ENCODE peak calls at places on chromosomes 13 and 19, in ten cellular contexts. One of them, this sample, is unnamed.

GRCh38 chr13:58933475-58933874 is 1230.3 kb downstream of the DIAPH3 start:
- DNase-seq in SHP77: no peak
- DNase-seq in WTC11: no peak
- DNase-seq in mucosa of descending colon: no peak
- DNase-seq in AG04449: no peak
- DNase-seq in RPMI7951: no peak
- DNase-seq in stimulated activated CD8-positive, alpha-beta memory T cell treated with anti-CD3 and anti-CD28 coated beads, Interleukin-2, amount 100 ng/mL, for 48 hours: no peak
- DNase-seq in NB4: no peak
- DNase-seq in MV-4-11: no peak
- DNase-seq in iPS-NIHi11: peak
- DNase-seq in this sample: no peak

GRCh38 chr13:32938907-32939306 is 77.3 kb upstream of the KL start:
- DNase-seq in iPS-NIHi11: no peak
- DNase-seq in NB4: peak
- DNase-seq in mucosa of descending colon: no peak
- DNase-seq in stimulated activated CD8-positive, alpha-beta memory T cell treated with anti-CD3 and anti-CD28 coated beads, Interleukin-2, amount 100 ng/mL, for 48 hours: no peak
- DNase-seq in AG04449: no peak
- DNase-seq in MV-4-11: no peak
- DNase-seq in RPMI7951: peak
- DNase-seq in WTC11: no peak
- DNase-seq in SHP77: no peak
- DNase-seq in this sample: peak

GRCh38 chr19:40974633-40975037 is 16.4 kb upstream of the CYP2B6 start:
- DNase-seq in NB4: peak
- DNase-seq in iPS-NIHi11: peak
- DNase-seq in SHP77: peak
- DNase-seq in MV-4-11: peak
- DNase-seq in stimulated activated CD8-positive, alpha-beta memory T cell treated with anti-CD3 and anti-CD28 coated beads, Interleukin-2, amount 100 ng/mL, for 48 hours: peak
- DNase-seq in RPMI7951: peak
- DNase-seq in WTC11: peak
- DNase-seq in mucosa of descending colon: peak
- DNase-seq in AG04449: peak
- DNase-seq in this sample: peak

GRCh38 chr13:110403721-110404120 is 96.6 kb downstream of the COL4A2 start:
- DNase-seq in mucosa of descending colon: no peak
- DNase-seq in AG04449: no peak
- DNase-seq in NB4: no peak
- DNase-seq in MV-4-11: no peak
- DNase-seq in WTC11: no peak
- DNase-seq in SHP77: no peak
- DNase-seq in RPMI7951: no peak
- DNase-seq in iPS-NIHi11: no peak
- DNase-seq in stimulated activated CD8-positive, alpha-beta memory T cell treated with anti-CD3 and anti-CD28 coated beads, Interleukin-2, amount 100 ng/mL, for 48 hours: no peak
- DNase-seq in this sample: no peak

GRCh38 chr19:54707932-54708331 is 16.3 kb upstream of the KIR3DL3 start:
- DNase-seq in NB4: peak
- DNase-seq in stimulated activated CD8-positive, alpha-beta memory T cell treated with anti-CD3 and anti-CD28 coated beads, Interleukin-2, amount 100 ng/mL, for 48 hours: no peak
- DNase-seq in SHP77: no peak
- DNase-seq in mucosa of descending colon: peak
- DNase-seq in iPS-NIHi11: no peak
- DNase-seq in RPMI7951: no peak
- DNase-seq in AG04449: no peak
- DNase-seq in MV-4-11: peak
- DNase-seq in WTC11: no peak
- DNase-seq in this sample: no peak

GRCh38 chr13:97259787-97260641 is 37.9 kb downstream of the MBNL2 start:
- DNase-seq in AG04449: peak
- DNase-seq in stimulated activated CD8-positive, alpha-beta memory T cell treated with anti-CD3 and anti-CD28 coated beads, Interleukin-2, amount 100 ng/mL, for 48 hours: no peak
- DNase-seq in SHP77: peak
- DNase-seq in MV-4-11: no peak
- DNase-seq in RPMI7951: peak
- DNase-seq in iPS-NIHi11: no peak
- DNase-seq in NB4: peak
- DNase-seq in mucosa of descending colon: no peak
- DNase-seq in WTC11: no peak
- DNase-seq in this sample: peak

GRCh38 chr13:36998624-36999041 is 507 bp downstream of the ALG5 start:
- DNase-seq in NB4: peak
- DNase-seq in mucosa of descending colon: peak
- DNase-seq in RPMI7951: no peak
- DNase-seq in stimulated activated CD8-positive, alpha-beta memory T cell treated with anti-CD3 and anti-CD28 coated beads, Interleukin-2, amount 100 ng/mL, for 48 hours: no peak
- DNase-seq in iPS-NIHi11: peak
- DNase-seq in AG04449: no peak
- DNase-seq in MV-4-11: no peak
- DNase-seq in SHP77: peak
- DNase-seq in WTC11: peak
- DNase-seq in this sample: no peak

GRCh38 chr13:75137911-75138571 is 343.9 kb downstream of the TBC1D4 start:
- DNase-seq in mucosa of descending colon: no peak
- DNase-seq in iPS-NIHi11: no peak
- DNase-seq in NB4: no peak
- DNase-seq in AG04449: no peak
- DNase-seq in SHP77: no peak
- DNase-seq in RPMI7951: no peak
- DNase-seq in MV-4-11: no peak
- DNase-seq in stimulated activated CD8-positive, alpha-beta memory T cell treated with anti-CD3 and anti-CD28 coated beads, Interleukin-2, amount 100 ng/mL, for 48 hours: no peak
- DNase-seq in WTC11: no peak
- DNase-seq in this sample: no peak

GRCh38 chr19:6735181-6735891 is 2.0 kb downstream of the GPR108 start:
- DNase-seq in SHP77: no peak
- DNase-seq in iPS-NIHi11: no peak
- DNase-seq in RPMI7951: no peak
- DNase-seq in WTC11: no peak
- DNase-seq in MV-4-11: no peak
- DNase-seq in NB4: no peak
- DNase-seq in mucosa of descending colon: no peak
- DNase-seq in AG04449: no peak
- DNase-seq in stimulated activated CD8-positive, alpha-beta memory T cell treated with anti-CD3 and anti-CD28 coated beads, Interleukin-2, amount 100 ng/mL, for 48 hours: no peak
- DNase-seq in this sample: no peak

GRCh38 chr19:17202249-17202648 is 12.9 kb upstream of the USE1 start:
- DNase-seq in SHP77: no peak
- DNase-seq in AG04449: no peak
- DNase-seq in iPS-NIHi11: peak
- DNase-seq in MV-4-11: no peak
- DNase-seq in NB4: no peak
- DNase-seq in stimulated activated CD8-positive, alpha-beta memory T cell treated with anti-CD3 and anti-CD28 coated beads, Interleukin-2, amount 100 ng/mL, for 48 hours: no peak
- DNase-seq in mucosa of descending colon: no peak
- DNase-seq in WTC11: no peak
- DNase-seq in RPMI7951: no peak
- DNase-seq in this sample: peak

GRCh38 chr19:10533656-10534386 is 9.9 kb upstream of the ATG4D start:
- DNase-seq in iPS-NIHi11: no peak
- DNase-seq in stimulated activated CD8-positive, alpha-beta memory T cell treated with anti-CD3 and anti-CD28 coated beads, Interleukin-2, amount 100 ng/mL, for 48 hours: no peak
- DNase-seq in SHP77: no peak
- DNase-seq in MV-4-11: peak
- DNase-seq in NB4: no peak
- DNase-seq in RPMI7951: no peak
- DNase-seq in AG04449: peak
- DNase-seq in mucosa of descending colon: no peak
- DNase-seq in WTC11: no peak
- DNase-seq in this sample: no peak

GRCh38 chr13:113567681-113568080 is 16.9 kb upstream of the TFDP1 start:
- DNase-seq in WTC11: no peak
- DNase-seq in stimulated activated CD8-positive, alpha-beta memory T cell treated with anti-CD3 and anti-CD28 coated beads, Interleukin-2, amount 100 ng/mL, for 48 hours: no peak
- DNase-seq in SHP77: no peak
- DNase-seq in RPMI7951: no peak
- DNase-seq in AG04449: no peak
- DNase-seq in MV-4-11: no peak
- DNase-seq in mucosa of descending colon: no peak
- DNase-seq in NB4: no peak
- DNase-seq in iPS-NIHi11: no peak
- DNase-seq in this sample: no peak

GRCh38 chr19:2727640-2727944 is 6.4 kb upstream of the DIRAS1 start:
- DNase-seq in stimulated activated CD8-positive, alpha-beta memory T cell treated with anti-CD3 and anti-CD28 coated beads, Interleukin-2, amount 100 ng/mL, for 48 hours: no peak
- DNase-seq in SHP77: no peak
- DNase-seq in AG04449: no peak
- DNase-seq in mucosa of descending colon: no peak
- DNase-seq in WTC11: no peak
- DNase-seq in iPS-NIHi11: no peak
- DNase-seq in NB4: no peak
- DNase-seq in RPMI7951: peak
- DNase-seq in MV-4-11: no peak
- DNase-seq in this sample: no peak

GRCh38 chr19:1526979-1527649 is 3.2 kb downstream of the PLK5 start:
- DNase-seq in iPS-NIHi11: no peak
- DNase-seq in MV-4-11: no peak
- DNase-seq in NB4: no peak
- DNase-seq in mucosa of descending colon: no peak
- DNase-seq in stimulated activated CD8-positive, alpha-beta memory T cell treated with anti-CD3 and anti-CD28 coated beads, Interleukin-2, amount 100 ng/mL, for 48 hours: no peak
- DNase-seq in RPMI7951: no peak
- DNase-seq in AG04449: no peak
- DNase-seq in SHP77: no peak
- DNase-seq in WTC11: no peak
- DNase-seq in this sample: no peak

GRCh38 chr19:33954686-33955085 is 158.0 kb downstream of the KCTD15 start:
- DNase-seq in stimulated activated CD8-positive, alpha-beta memory T cell treated with anti-CD3 and anti-CD28 coated beads, Interleukin-2, amount 100 ng/mL, for 48 hours: no peak
- DNase-seq in AG04449: no peak
- DNase-seq in mucosa of descending colon: no peak
- DNase-seq in iPS-NIHi11: no peak
- DNase-seq in NB4: no peak
- DNase-seq in SHP77: no peak
- DNase-seq in MV-4-11: no peak
- DNase-seq in RPMI7951: no peak
- DNase-seq in WTC11: no peak
- DNase-seq in this sample: no peak

GRCh38 chr19:3343619-3344502 is 22.5 kb upstream of the NFIC start:
- DNase-seq in RPMI7951: peak
- DNase-seq in WTC11: peak
- DNase-seq in MV-4-11: peak
- DNase-seq in stimulated activated CD8-positive, alpha-beta memory T cell treated with anti-CD3 and anti-CD28 coated beads, Interleukin-2, amount 100 ng/mL, for 48 hours: no peak
- DNase-seq in NB4: peak
- DNase-seq in iPS-NIHi11: peak
- DNase-seq in AG04449: no peak
- DNase-seq in SHP77: peak
- DNase-seq in mucosa of descending colon: peak
- DNase-seq in this sample: peak

GRCh38 chr19:58570770-58571574 is 2.2 kb downstream of the MZF1 start:
- DNase-seq in SHP77: no peak
- DNase-seq in RPMI7951: no peak
- DNase-seq in stimulated activated CD8-positive, alpha-beta memory T cell treated with anti-CD3 and anti-CD28 coated beads, Interleukin-2, amount 100 ng/mL, for 48 hours: no peak
- DNase-seq in WTC11: peak
- DNase-seq in AG04449: no peak
- DNase-seq in iPS-NIHi11: no peak
- DNase-seq in MV-4-11: no peak
- DNase-seq in NB4: peak
- DNase-seq in mucosa of descending colon: peak
- DNase-seq in this sample: no peak

GRCh38 chr19:18457478-18458331 is 19.8 kb upstream of the ISYNA1 start:
- DNase-seq in MV-4-11: no peak
- DNase-seq in iPS-NIHi11: no peak
- DNase-seq in WTC11: no peak
- DNase-seq in AG04449: no peak
- DNase-seq in mucosa of descending colon: no peak
- DNase-seq in RPMI7951: no peak
- DNase-seq in stimulated activated CD8-positive, alpha-beta memory T cell treated with anti-CD3 and anti-CD28 coated beads, Interleukin-2, amount 100 ng/mL, for 48 hours: no peak
- DNase-seq in NB4: no peak
- DNase-seq in SHP77: no peak
- DNase-seq in this sample: no peak

GRCh38 chr19:18807861-18808331 is 16.8 kb upstream of the COMP start:
- DNase-seq in mucosa of descending colon: no peak
- DNase-seq in stimulated activated CD8-positive, alpha-beta memory T cell treated with anti-CD3 and anti-CD28 coated beads, Interleukin-2, amount 100 ng/mL, for 48 hours: no peak
- DNase-seq in iPS-NIHi11: no peak
- DNase-seq in RPMI7951: no peak
- DNase-seq in MV-4-11: no peak
- DNase-seq in NB4: no peak
- DNase-seq in SHP77: no peak
- DNase-seq in WTC11: no peak
- DNase-seq in AG04449: no peak
- DNase-seq in this sample: no peak

GRCh38 chr19:17248011-17248776 is 2.5 kb upstream of the NR2F6 start:
- DNase-seq in iPS-NIHi11: peak
- DNase-seq in stimulated activated CD8-positive, alpha-beta memory T cell treated with anti-CD3 and anti-CD28 coated beads, Interleukin-2, amount 100 ng/mL, for 48 hours: no peak
- DNase-seq in SHP77: no peak
- DNase-seq in NB4: no peak
- DNase-seq in RPMI7951: no peak
- DNase-seq in AG04449: no peak
- DNase-seq in mucosa of descending colon: peak
- DNase-seq in WTC11: peak
- DNase-seq in MV-4-11: no peak
- DNase-seq in this sample: no peak

GRCh38 chr19:52621376-52621775 is 16.8 kb downstream of the ZNF83 start:
- DNase-seq in RPMI7951: no peak
- DNase-seq in mucosa of descending colon: no peak
- DNase-seq in AG04449: no peak
- DNase-seq in WTC11: no peak
- DNase-seq in SHP77: no peak
- DNase-seq in stimulated activated CD8-positive, alpha-beta memory T cell treated with anti-CD3 and anti-CD28 coated beads, Interleukin-2, amount 100 ng/mL, for 48 hours: no peak
- DNase-seq in MV-4-11: no peak
- DNase-seq in iPS-NIHi11: no peak
- DNase-seq in NB4: no peak
- DNase-seq in this sample: no peak

GRCh38 chr19:13024958-13025653 is 29.8 kb downstream of the NFIX start:
- DNase-seq in AG04449: no peak
- DNase-seq in RPMI7951: no peak
- DNase-seq in SHP77: no peak
- DNase-seq in mucosa of descending colon: peak
- DNase-seq in WTC11: peak
- DNase-seq in MV-4-11: no peak
- DNase-seq in stimulated activated CD8-positive, alpha-beta memory T cell treated with anti-CD3 and anti-CD28 coated beads, Interleukin-2, amount 100 ng/mL, for 48 hours: no peak
- DNase-seq in NB4: no peak
- DNase-seq in iPS-NIHi11: no peak
- DNase-seq in this sample: no peak

GRCh38 chr13:32179708-32180107 is 135.5 kb downstream of the ZAR1L start:
- DNase-seq in NB4: no peak
- DNase-seq in iPS-NIHi11: no peak
- DNase-seq in mucosa of descending colon: no peak
- DNase-seq in WTC11: no peak
- DNase-seq in RPMI7951: no peak
- DNase-seq in SHP77: no peak
- DNase-seq in AG04449: no peak
- DNase-seq in MV-4-11: no peak
- DNase-seq in stimulated activated CD8-positive, alpha-beta memory T cell treated with anti-CD3 and anti-CD28 coated beads, Interleukin-2, amount 100 ng/mL, for 48 hours: no peak
- DNase-seq in this sample: no peak

GRCh38 chr13:23678768-23679167 is 108.6 kb downstream of the TNFRSF19 start:
- DNase-seq in MV-4-11: no peak
- DNase-seq in RPMI7951: no peak
- DNase-seq in stimulated activated CD8-positive, alpha-beta memory T cell treated with anti-CD3 and anti-CD28 coated beads, Interleukin-2, amount 100 ng/mL, for 48 hours: no peak
- DNase-seq in WTC11: no peak
- DNase-seq in mucosa of descending colon: no peak
- DNase-seq in SHP77: no peak
- DNase-seq in NB4: no peak
- DNase-seq in iPS-NIHi11: no peak
- DNase-seq in AG04449: no peak
- DNase-seq in this sample: no peak

GRCh38 chr13:35785563-35786327 is 309.3 kb upstream of the MAB21L1 start:
- DNase-seq in MV-4-11: no peak
- DNase-seq in SHP77: no peak
- DNase-seq in AG04449: no peak
- DNase-seq in stimulated activated CD8-positive, alpha-beta memory T cell treated with anti-CD3 and anti-CD28 coated beads, Interleukin-2, amount 100 ng/mL, for 48 hours: no peak
- DNase-seq in WTC11: no peak
- DNase-seq in RPMI7951: no peak
- DNase-seq in NB4: no peak
- DNase-seq in mucosa of descending colon: no peak
- DNase-seq in iPS-NIHi11: no peak
- DNase-seq in this sample: no peak

GRCh38 chr13:49539313-49539712 is 43.6 kb downstream of the PHF11 start:
- DNase-seq in WTC11: no peak
- DNase-seq in SHP77: no peak
- DNase-seq in AG04449: no peak
- DNase-seq in MV-4-11: no peak
- DNase-seq in stimulated activated CD8-positive, alpha-beta memory T cell treated with anti-CD3 and anti-CD28 coated beads, Interleukin-2, amount 100 ng/mL, for 48 hours: no peak
- DNase-seq in NB4: no peak
- DNase-seq in iPS-NIHi11: no peak
- DNase-seq in mucosa of descending colon: no peak
- DNase-seq in RPMI7951: no peak
- DNase-seq in this sample: no peak

GRCh38 chr19:36489920-36490415 is 607 bp upstream of the ZNF566 start:
- DNase-seq in stimulated activated CD8-positive, alpha-beta memory T cell treated with anti-CD3 and anti-CD28 coated beads, Interleukin-2, amount 100 ng/mL, for 48 hours: no peak
- DNase-seq in SHP77: peak
- DNase-seq in iPS-NIHi11: peak
- DNase-seq in RPMI7951: peak
- DNase-seq in MV-4-11: peak
- DNase-seq in WTC11: peak
- DNase-seq in NB4: peak
- DNase-seq in AG04449: no peak
- DNase-seq in mucosa of descending colon: peak
- DNase-seq in this sample: peak

GRCh38 chr13:31322025-31322424 is 122.2 kb downstream of the B3GLCT start:
- DNase-seq in iPS-NIHi11: no peak
- DNase-seq in NB4: peak
- DNase-seq in RPMI7951: peak
- DNase-seq in WTC11: no peak
- DNase-seq in mucosa of descending colon: no peak
- DNase-seq in stimulated activated CD8-positive, alpha-beta memory T cell treated with anti-CD3 and anti-CD28 coated beads, Interleukin-2, amount 100 ng/mL, for 48 hours: no peak
- DNase-seq in SHP77: no peak
- DNase-seq in AG04449: no peak
- DNase-seq in MV-4-11: peak
- DNase-seq in this sample: no peak

This sample was measured in A549.